ENCODE peak calls at places on chromosomes 7 and 10, in six cellular contexts. One of them, this sample, is unnamed.

GRCh38 chr10:91590904-91591791 is 41.7 kb downstream of the PPP1R3C start:
- DNase-seq in HFF-Myc: peak
- DNase-seq in aorta: no peak
- DNase-seq in stimulated activated CD8-positive, alpha-beta memory T cell treated with anti-CD3 and anti-CD28 coated beads, Interleukin-7, amount 100 ng/mL, for 1 hour: no peak
- DNase-seq in C1 segment of cervical spinal cord: no peak
- DNase-seq in A549: peak
- DNase-seq in this sample: no peak

GRCh38 chr10:11080564-11080984 is 62.9 kb downstream of the CELF2 start:
- DNase-seq in aorta: no peak
- DNase-seq in A549: no peak
- DNase-seq in C1 segment of cervical spinal cord: no peak
- DNase-seq in stimulated activated CD8-positive, alpha-beta memory T cell treated with anti-CD3 and anti-CD28 coated beads, Interleukin-7, amount 100 ng/mL, for 1 hour: no peak
- DNase-seq in HFF-Myc: no peak
- DNase-seq in this sample: peak

GRCh38 chr10:27344568-27345454 is 104.2 kb upstream of the ACBD5 start:
- DNase-seq in C1 segment of cervical spinal cord: no peak
- DNase-seq in A549: no peak
- DNase-seq in aorta: no peak
- DNase-seq in stimulated activated CD8-positive, alpha-beta memory T cell treated with anti-CD3 and anti-CD28 coated beads, Interleukin-7, amount 100 ng/mL, for 1 hour: no peak
- DNase-seq in HFF-Myc: no peak
- DNase-seq in this sample: no peak

GRCh38 chr10:74206727-74207126 is 55.7 kb downstream of the ADK start:
- DNase-seq in stimulated activated CD8-positive, alpha-beta memory T cell treated with anti-CD3 and anti-CD28 coated beads, Interleukin-7, amount 100 ng/mL, for 1 hour: no peak
- DNase-seq in A549: no peak
- DNase-seq in HFF-Myc: no peak
- DNase-seq in C1 segment of cervical spinal cord: no peak
- DNase-seq in aorta: no peak
- DNase-seq in this sample: no peak

GRCh38 chr7:153902857-153903256 is 149.3 kb upstream of the DPP6 start:
- DNase-seq in HFF-Myc: no peak
- DNase-seq in aorta: no peak
- DNase-seq in stimulated activated CD8-positive, alpha-beta memory T cell treated with anti-CD3 and anti-CD28 coated beads, Interleukin-7, amount 100 ng/mL, for 1 hour: no peak
- DNase-seq in A549: no peak
- DNase-seq in C1 segment of cervical spinal cord: no peak
- DNase-seq in this sample: no peak

GRCh38 chr10:35470535-35470934 is 134.2 kb downstream of the CCNY start:
- DNase-seq in aorta: no peak
- DNase-seq in C1 segment of cervical spinal cord: no peak
- DNase-seq in A549: no peak
- DNase-seq in HFF-Myc: no peak
- DNase-seq in stimulated activated CD8-positive, alpha-beta memory T cell treated with anti-CD3 and anti-CD28 coated beads, Interleukin-7, amount 100 ng/mL, for 1 hour: no peak
- DNase-seq in this sample: no peak

GRCh38 chr10:27713906-27714305 is 31.7 kb downstream of the MKX start:
- DNase-seq in HFF-Myc: no peak
- DNase-seq in A549: no peak
- DNase-seq in C1 segment of cervical spinal cord: no peak
- DNase-seq in aorta: no peak
- DNase-seq in stimulated activated CD8-positive, alpha-beta memory T cell treated with anti-CD3 and anti-CD28 coated beads, Interleukin-7, amount 100 ng/mL, for 1 hour: no peak
- DNase-seq in this sample: no peak

GRCh38 chr7:106813705-106814305 is 51.3 kb upstream of the PIK3CG start:
- DNase-seq in HFF-Myc: no peak
- DNase-seq in aorta: no peak
- DNase-seq in A549: no peak
- DNase-seq in C1 segment of cervical spinal cord: no peak
- DNase-seq in stimulated activated CD8-positive, alpha-beta memory T cell treated with anti-CD3 and anti-CD28 coated beads, Interleukin-7, amount 100 ng/mL, for 1 hour: no peak
- DNase-seq in this sample: no peak

GRCh38 chr7:749121-749520 is 22.0 kb upstream of the PRKAR1B start:
- DNase-seq in stimulated activated CD8-positive, alpha-beta memory T cell treated with anti-CD3 and anti-CD28 coated beads, Interleukin-7, amount 100 ng/mL, for 1 hour: no peak
- DNase-seq in aorta: peak
- DNase-seq in A549: no peak
- DNase-seq in HFF-Myc: no peak
- DNase-seq in C1 segment of cervical spinal cord: no peak
- DNase-seq in this sample: no peak

GRCh38 chr10:5297466-5297865 is 67.3 kb upstream of the UCN3 start:
- DNase-seq in HFF-Myc: no peak
- DNase-seq in A549: no peak
- DNase-seq in stimulated activated CD8-positive, alpha-beta memory T cell treated with anti-CD3 and anti-CD28 coated beads, Interleukin-7, amount 100 ng/mL, for 1 hour: no peak
- DNase-seq in C1 segment of cervical spinal cord: no peak
- DNase-seq in aorta: no peak
- DNase-seq in this sample: peak

GRCh38 chr10:10045765-10046028 is 972.0 kb upstream of the CELF2 start:
- DNase-seq in HFF-Myc: no peak
- DNase-seq in A549: no peak
- DNase-seq in stimulated activated CD8-positive, alpha-beta memory T cell treated with anti-CD3 and anti-CD28 coated beads, Interleukin-7, amount 100 ng/mL, for 1 hour: no peak
- DNase-seq in aorta: no peak
- DNase-seq in C1 segment of cervical spinal cord: no peak
- DNase-seq in this sample: no peak

GRCh38 chr10:16192337-16192736 is 244.5 kb upstream of the PTER start:
- DNase-seq in stimulated activated CD8-positive, alpha-beta memory T cell treated with anti-CD3 and anti-CD28 coated beads, Interleukin-7, amount 100 ng/mL, for 1 hour: no peak
- DNase-seq in C1 segment of cervical spinal cord: no peak
- DNase-seq in A549: no peak
- DNase-seq in aorta: no peak
- DNase-seq in HFF-Myc: no peak
- DNase-seq in this sample: no peak

This sample was measured in MM.1S.